ENCODE peak calls at places on chromosome 1, in ten cellular contexts. Y is brain microvascular endothelial cell; U is smooth muscle cell of the brain vasculature; A is EL; R is hepatic stellate cell; X is lung; I is uterus; P is HFF-Myc; C is effector memory CD8-positive, alpha-beta T cell; F is WTC11. S is an unnamed sample.

GRCh38 chr1:30882678-30883388 is 25.7 kb downstream of the SDC3 start:
- DNase-seq in F (no peak), P (no peak), I (no peak), C (no peak), R (no peak), X (no peak), A (no peak), Y (no peak), U (no peak), S (no peak)

GRCh38 chr1:207407655-207408256 is 46.4 kb upstream of the CR2 start:
- DNase-seq in U (no peak), P (no peak), A (no peak), C (no peak), Y (no peak), F (no peak), I (no peak), R (no peak), X (no peak), S (no peak)

GRCh38 chr1:76724816-76725215 is 142.5 kb upstream of the ST6GALNAC5 start:
- DNase-seq in U (no peak), P (no peak), X (no peak), R (no peak), F (no peak), A (no peak), Y (no peak), I (no peak), C (no peak), S (no peak)

GRCh38 chr1:1315435-1315901 is 7.1 kb downstream of the PUSL1 start:
- DNase-seq in A (no peak), P (no peak), X (no peak), U (no peak), F (peak), C (no peak), I (no peak), R (no peak), Y (no peak), S (no peak)

GRCh38 chr1:20885121-20885520 is 98.0 kb upstream of the HP1BP3 start:
- DNase-seq in C (no peak), X (no peak), Y (peak), F (peak), I (no peak), R (no peak), A (peak), P (no peak), U (no peak), S (no peak)

GRCh38 chr1:21659099-21659923 is 9.8 kb downstream of the RAP1GAP start:
- DNase-seq in U (peak), F (peak), X (peak), C (peak), Y (peak), R (peak), P (no peak), A (peak), I (peak), S (peak)

GRCh38 chr1:145871994-145872411 is 13.1 kb upstream of the PIAS3 start:
- DNase-seq in X (no peak), I (peak), U (peak), C (peak), P (no peak), Y (no peak), R (peak), F (peak), A (peak), S (peak)

GRCh38 chr1:32886012-32886827 is at the start of gene HPCA:
- DNase-seq in A (peak), F (peak), U (no peak), Y (peak), I (no peak), X (no peak), P (no peak), C (peak), R (peak), S (peak)

GRCh38 chr1:70409136-70409535 is 1.9 kb upstream of the CTH start:
- DNase-seq in X (no peak), Y (no peak), R (no peak), F (no peak), P (no peak), C (no peak), I (no peak), U (no peak), A (no peak), S (no peak)

GRCh38 chr1:32142446-32143301 is 34.8 kb downstream of the KPNA6 start:
- DNase-seq in Y (peak), R (peak), P (peak), X (no peak), U (peak), A (peak), C (no peak), F (no peak), I (peak), S (no peak)